ENCODE peak calls at places on chromosomes 5 and 9, in six cellular contexts. C is left lung; I is GM23338; D is HFFc6; Q is CD8-positive, alpha-beta T cell; N is endothelial cell. Y is an unnamed sample.

GRCh38 chr5:14444988-14445387 is 136.6 kb upstream of the OTULINL start:
- DNase-seq in C (no peak), I (no peak), D (peak; percentile 30), Q (no peak), N (no peak), Y (no peak)

GRCh38 chr5:115962565-115963402 is 509 bp downstream of the LVRN start:
- DNase-seq in C (peak; percentile 83), I (peak; percentile 70), D (no peak), Q (no peak), N (peak; percentile 20), Y (peak; percentile 42)

GRCh38 chr5:11588803-11589202 is 315.4 kb downstream of the CTNND2 start:
- DNase-seq in C (no peak), I (peak; percentile 82), D (no peak), Q (no peak), N (peak; percentile 29), Y (no peak)

GRCh38 chr5:32304622-32305021 is 8.1 kb downstream of the MTMR12 start:
- DNase-seq in C (no peak), I (no peak), D (no peak), Q (no peak), N (no peak), Y (no peak)

GRCh38 chr5:74761241-74761640 is 5.7 kb downstream of the GFM2 start:
- DNase-seq in C (no peak), I (no peak), D (no peak), Q (no peak), N (no peak), Y (no peak)

GRCh38 chr9:13900449-13900848 is 413.5 kb downstream of the NFIB start:
- DNase-seq in C (no peak), I (no peak), D (no peak), Q (no peak), N (no peak), Y (no peak)

GRCh38 chr5:138985256-138985655 is 110.1 kb upstream of the LRRTM2 start:
- DNase-seq in C (no peak), I (no peak), D (no peak), Q (no peak), N (no peak), Y (no peak)

GRCh38 chr5:163506726-163507125 is 1.3 kb downstream of the MAT2B start:
- DNase-seq in C (no peak), I (no peak), D (peak; percentile 50), Q (no peak), N (no peak), Y (no peak)

GRCh38 chr5:149645236-149645635 is 63.9 kb downstream of the ARHGEF37 start:
- DNase-seq in C (no peak), I (no peak), D (no peak), Q (no peak), N (no peak), Y (no peak)

GRCh38 chr9:91312717-91313325 is 48.9 kb downstream of the AUH start:
- DNase-seq in C (no peak), I (no peak), D (no peak), Q (no peak), N (no peak), Y (no peak)

GRCh38 chr5:59003641-59004040 is 420.8 kb downstream of the RAB3C start:
- DNase-seq in C (no peak), I (peak; percentile 68), D (no peak), Q (no peak), N (no peak), Y (no peak)

GRCh38 chr9:72476617-72477375 is 44.6 kb upstream of the TMC1 start:
- DNase-seq in C (no peak), I (peak; percentile 16), D (peak; percentile 74), Q (peak; percentile 6), N (no peak), Y (no peak)

GRCh38 chr9:110115341-110115820 is 92.6 kb downstream of the C9orf152 start:
- DNase-seq in C (no peak), I (no peak), D (no peak), Q (no peak), N (no peak), Y (no peak)

GRCh38 chr9:3240651-3241268 is 285.0 kb downstream of the RFX3 start:
- DNase-seq in C (no peak), I (peak; percentile 89), D (peak; percentile 58), Q (peak; percentile 39), N (peak; percentile 53), Y (peak; percentile 63)

GRCh38 chr5:67215592-67216471 is 19.2 kb upstream of the CD180 start:
- DNase-seq in C (peak; percentile 88), I (no peak), D (peak; percentile 18), Q (peak; percentile 67), N (peak; percentile 8), Y (peak; percentile 69)

GRCh38 chr5:1181451-1182359 is 19.7 kb upstream of the SLC6A19 start:
- DNase-seq in C (peak; percentile 57), I (no peak), D (no peak), Q (no peak), N (no peak), Y (no peak)
- TF ChIP-seq CTCF in C (no peak), I (no peak), D (no peak), Q (no peak), N (no peak), Y (no peak)

DNA sequence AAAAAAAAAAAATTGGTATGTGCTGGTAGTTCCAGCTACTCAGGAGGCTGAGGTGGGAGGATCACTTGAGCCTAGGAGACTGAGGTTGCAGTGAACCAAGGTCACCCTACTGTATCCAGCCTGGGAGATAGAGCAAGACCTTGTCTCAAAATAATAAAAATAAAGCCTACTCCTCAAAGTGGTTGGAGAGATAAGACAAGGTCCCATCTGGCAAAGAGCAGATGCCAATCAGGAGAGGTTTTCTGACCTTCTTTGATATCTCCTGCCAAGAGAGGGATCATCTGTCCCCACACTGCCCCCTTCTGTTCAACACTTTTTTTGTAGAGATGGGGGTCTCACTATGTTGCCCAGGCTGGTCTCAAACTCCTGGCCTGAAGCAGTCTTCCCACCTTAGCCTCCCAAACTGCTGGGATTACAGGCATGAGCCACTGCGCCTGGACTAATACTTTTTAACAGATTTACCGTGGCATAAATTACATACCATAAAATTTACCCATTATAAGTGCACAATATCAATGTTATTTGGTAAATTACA is 64.7 kb downstream of the SH3PXD2B start:
- DNase-seq in C (no peak), I (no peak), D (no peak), Q (no peak), N (no peak), Y (no peak)
- TF ChIP-seq CTCF in C (no peak), I (peak; percentile 39), D (peak; percentile 40), Q (no peak), N (no peak), Y (no peak)

GRCh38 chr5:127562252-127562651 is 44.8 kb downstream of the PRRC1 start:
- DNase-seq in C (no peak), I (peak; percentile 73), D (no peak), Q (no peak), N (peak; percentile 17), Y (no peak)
- TF ChIP-seq CTCF in C (no peak), I (peak; percentile 87), D (peak; percentile 33), Q (no peak), N (no peak), Y (peak; percentile 23)

GRCh38 chr5:147143215-147143614 is 91.6 kb upstream of the STK32A start:
- DNase-seq in C (no peak), I (no peak), D (no peak), Q (no peak), N (no peak), Y (no peak)

GRCh38 chr5:147140558-147140957 is 94.3 kb upstream of the STK32A start:
- DNase-seq in C (no peak), I (no peak), D (no peak), Q (no peak), N (no peak), Y (no peak)
- TF ChIP-seq CTCF in C (no peak), I (no peak), D (no peak), Q (no peak), N (no peak), Y (no peak)

GRCh38 chr5:78509884-78510769 is 138.4 kb downstream of the LHFPL2 start:
- DNase-seq in C (peak; percentile 98), I (peak; percentile 84), D (no peak), Q (peak; percentile 2), N (peak; percentile 47), Y (peak; percentile 79)
- TF ChIP-seq CTCF in C (no peak), I (peak; percentile 40), D (peak; percentile 57), Q (no peak), N (no peak), Y (no peak)

GRCh38 chr5:143403607-143404415 is at the start of gene NR3C1:
- DNase-seq in C (peak; percentile 97), I (peak; percentile 66), D (peak; percentile 86), Q (peak; percentile 87), N (peak; percentile 70), Y (peak; percentile 92)
- TF ChIP-seq CTCF in C (peak; percentile 72), I (peak; percentile 40), D (peak; percentile 74), Q (peak; percentile 65), N (peak; percentile 49), Y (peak; percentile 41)

DNA sequence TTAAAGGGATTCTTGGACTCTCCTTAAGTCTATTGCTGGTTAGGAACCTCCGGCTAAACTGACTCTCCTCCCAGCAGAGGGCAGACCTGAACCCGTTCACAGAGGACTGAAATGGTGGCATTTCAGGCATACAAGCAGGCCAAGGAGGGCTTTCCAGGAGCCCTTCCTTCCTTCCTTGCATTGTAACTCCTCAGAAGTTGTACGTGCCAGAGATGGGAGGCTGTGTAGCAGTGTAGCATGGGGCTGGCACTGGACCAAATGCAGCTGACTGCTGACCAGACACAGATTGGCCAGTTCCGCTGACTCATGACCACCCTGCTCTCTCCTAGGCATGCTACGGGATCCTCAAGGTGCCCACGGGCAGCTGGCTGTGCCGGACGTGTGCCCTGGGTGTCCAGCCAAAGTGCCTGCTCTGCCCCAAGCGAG is 36.4 kb downstream of the JADE2 start:
- DNase-seq in C (no peak), I (peak; percentile 57), D (peak; percentile 44), Q (no peak), N (peak; percentile 77), Y (no peak)
- TF ChIP-seq CTCF in C (peak; percentile 32), I (peak; percentile 67), D (peak; percentile 73), Q (no peak), N (peak; percentile 23), Y (no peak)